ENCODE peak calls at places on chromosomes 5 and 9, in five cellular contexts. X is brain microvascular endothelial cell, G is activated gamma-delta T cell treated with Interleukin-2 at 50 U/mL for 16 hours, Q is Daoy, O is HCEC 1CT. E is an unnamed sample.

GRCh38 chr5:81003987-81004386 is 43.8 kb downstream of the RASGRF2 start:
- DNase-seq in O (no peak), Q (no peak), X (no peak), G (no peak), E (no peak)

GRCh38 chr5:118791986-118792734 is 196.2 kb downstream of the DTWD2 start:
- DNase-seq in O (peak; percentile 79), Q (peak; percentile 8), G (no peak), X (peak; percentile 79), E (no peak)

GRCh38 chr5:158287643-158288228 is 428.8 kb upstream of the CLINT1 start:
- DNase-seq in O (peak; percentile 58), Q (peak; percentile 85), G (no peak), X (peak; percentile 86), E (no peak)

GRCh38 chr5:80934751-80935150 is 25.4 kb upstream of the RASGRF2 start:
- DNase-seq in Q (no peak), X (no peak), G (no peak), O (no peak), E (no peak)

GRCh38 chr5:21154526-21154925 is 1166.5 kb upstream of the CDH18 start:
- DNase-seq in Q (peak; percentile 29), O (no peak), X (no peak), G (no peak), E (no peak)

GRCh38 chr9:102966999-102967398 is 28.1 kb upstream of the CYLC2 start:
- DNase-seq in X (no peak), G (no peak), O (no peak), Q (no peak), E (no peak)

GRCh38 chr5:95628933-95629332 is 9.0 kb downstream of the GPR150 start:
- DNase-seq in G (no peak), Q (no peak), O (no peak), X (no peak), E (no peak)

GRCh38 chr5:65203746-65204145 is 278.0 kb downstream of the ADAMTS6 start:
- DNase-seq in X (peak; percentile 79), G (no peak), O (peak; percentile 98), Q (peak; percentile 62), E (no peak)

GRCh38 chr5:28344803-28345433 is 1306.5 kb upstream of the CDH9 start:
- DNase-seq in G (no peak), X (peak; percentile 56), Q (peak; percentile 3), O (peak; percentile 67), E (no peak)

GRCh38 chr5:142248853-142249462 is 75.9 kb downstream of the SPRY4 start:
- DNase-seq in G (no peak), X (no peak), O (no peak), Q (peak; percentile 70), E (no peak)

GRCh38 chr9:34190996-34191892 is 12.4 kb downstream of the UBAP1 start:
- DNase-seq in G (no peak), O (peak; percentile 18), X (no peak), Q (peak; percentile 49), E (no peak)

GRCh38 chr5:89981871-89982773 is 427.4 kb downstream of the CETN3 start:
- DNase-seq in G (no peak), O (peak; percentile 9), X (no peak), Q (no peak), E (no peak)

GRCh38 chr9:95505676-95506437 is 10.9 kb downstream of the PTCH1 start:
- DNase-seq in G (peak; percentile 22), X (no peak), Q (peak; percentile 81), O (peak; percentile 48), E (peak; percentile 74)

GRCh38 chr5:52886206-52886605 is 98.5 kb downstream of the ITGA1 start:
- DNase-seq in G (no peak), X (no peak), Q (no peak), O (no peak), E (no peak)

GRCh38 chr5:64900618-64901017 is 131.9 kb downstream of the CWC27 start:
- DNase-seq in X (peak; percentile 33), G (no peak), Q (no peak), O (no peak), E (no peak)

GRCh38 chr9:35960029-35960655 is 2.2 kb upstream of the OR2S2 start:
- DNase-seq in Q (peak; percentile 49), X (peak; percentile 71), O (no peak), G (no peak), E (no peak)

GRCh38 chr9:136171009-136171800 is 33.7 kb downstream of the LHX3 start:
- DNase-seq in O (no peak), Q (no peak), X (no peak), G (no peak), E (no peak)

GRCh38 chr5:55140908-55141665 is 18.9 kb upstream of the GPX8 start:
- DNase-seq in Q (no peak), O (no peak), G (no peak), X (no peak), E (no peak)

GRCh38 chr5:152942633-152943336 is 537.7 kb upstream of the NMUR2 start:
- DNase-seq in Q (no peak), O (no peak), X (no peak), G (no peak), E (no peak)

GRCh38 chr9:117547904-117548303 is 133.0 kb upstream of the ASTN2 start:
- DNase-seq in O (no peak), G (no peak), Q (no peak), X (no peak), E (no peak)

GRCh38 chr9:7963026-7963425 is 163.4 kb upstream of the DMAC1 start:
- DNase-seq in G (no peak), X (no peak), Q (no peak), O (no peak), E (no peak)

GRCh38 chr9:88059469-88059868 is 78.8 kb downstream of the SPATA31C2 start:
- DNase-seq in G (no peak), O (no peak), X (no peak), Q (no peak), E (no peak)

GRCh38 chr9:115416299-115416698 is 298.3 kb upstream of the TNC start:
- DNase-seq in G (no peak), O (no peak), Q (no peak), X (no peak), E (no peak)

GRCh38 chr5:65141487-65141886 is 340.2 kb downstream of the ADAMTS6 start:
- DNase-seq in Q (no peak), O (no peak), G (no peak), X (no peak), E (no peak)

GRCh38 chr9:122226758-122227575 is 1.8 kb downstream of the LHX6 start:
- DNase-seq in Q (no peak), G (no peak), O (no peak), X (no peak), E (no peak)

GRCh38 chr5:21254161-21254560 is 1266.2 kb upstream of the CDH18 start:
- DNase-seq in Q (no peak), O (no peak), G (no peak), X (no peak), E (no peak)

GRCh38 chr9:118809160-118809625 is 560.0 kb downstream of the BRINP1 start:
- DNase-seq in X (no peak), Q (no peak), O (no peak), G (no peak), E (no peak)

GRCh38 chr5:147685991-147686390 is 96.5 kb downstream of the JAKMIP2 start:
- DNase-seq in X (no peak), G (no peak), Q (peak; percentile 70), O (no peak), E (no peak)

GRCh38 chr9:126883636-126884035 is 23.2 kb downstream of the ZBTB34 start:
- DNase-seq in G (no peak), O (no peak), X (no peak), Q (no peak), E (no peak)